ENCODE peak calls at places on chromosomes 13 and 19, in four cellular contexts. One of them, this sample, is unnamed.

GRCh38 chr19:45187421-45188100 is 9.0 kb downstream of the BLOC1S3 start:
- DNase-seq in fibroblast of lung: no peak
- DNase-seq in OCI-LY7: peak
- DNase-seq in H9: peak
- DNase-seq in this sample: peak

GRCh38 chr13:76812206-76812882 is 73.9 kb downstream of the KCTD12 start:
- DNase-seq in fibroblast of lung: peak
- DNase-seq in OCI-LY7: no peak
- DNase-seq in H9: no peak
- DNase-seq in this sample: peak

GRCh38 chr19:17125728-17126677 is 50.4 kb downstream of the MYO9B start:
- DNase-seq in fibroblast of lung: peak
- DNase-seq in OCI-LY7: peak
- DNase-seq in H9: no peak
- DNase-seq in this sample: peak

GRCh38 chr13:75761373-75761772 is 125.2 kb downstream of the LMO7 start:
- DNase-seq in fibroblast of lung: peak
- DNase-seq in OCI-LY7: no peak
- DNase-seq in H9: no peak
- DNase-seq in this sample: no peak

GRCh38 chr13:37488682-37489081 is 109.9 kb downstream of the POSTN start:
- DNase-seq in fibroblast of lung: peak
- DNase-seq in OCI-LY7: no peak
- DNase-seq in H9: no peak
- DNase-seq in this sample: no peak

GRCh38 chr13:45055902-45056648 is 64.2 kb upstream of the GTF2F2 start:
- DNase-seq in fibroblast of lung: peak
- DNase-seq in OCI-LY7: no peak
- DNase-seq in H9: no peak
- DNase-seq in this sample: no peak

GRCh38 chr19:35408284-35409171 is 37.7 kb downstream of the GPR42 start:
- DNase-seq in fibroblast of lung: no peak
- DNase-seq in OCI-LY7: peak
- DNase-seq in H9: no peak
- DNase-seq in this sample: no peak

GRCh38 chr19:28980236-28980868 is 232.6 kb downstream of the UQCRFS1 start:
- DNase-seq in fibroblast of lung: no peak
- DNase-seq in OCI-LY7: no peak
- DNase-seq in H9: peak
- DNase-seq in this sample: no peak

GRCh38 chr13:101751488-101751887 is 299.0 kb downstream of the ITGBL1 start:
- DNase-seq in fibroblast of lung: peak
- DNase-seq in OCI-LY7: no peak
- DNase-seq in H9: no peak
- DNase-seq in this sample: no peak

GRCh38 chr19:40228863-40229262 is 2.4 kb upstream of the CCNP start:
- DNase-seq in fibroblast of lung: no peak
- DNase-seq in OCI-LY7: no peak
- DNase-seq in H9: no peak
- DNase-seq in this sample: no peak

GRCh38 chr13:72839831-72840426 is 58.0 kb downstream of the PIBF1 start:
- DNase-seq in fibroblast of lung: peak
- DNase-seq in OCI-LY7: peak
- DNase-seq in H9: peak
- DNase-seq in this sample: peak

GRCh38 chr13:72586519-72586918 is 140.9 kb downstream of the MZT1 start:
- DNase-seq in fibroblast of lung: peak
- DNase-seq in OCI-LY7: no peak
- DNase-seq in H9: no peak
- DNase-seq in this sample: no peak

GRCh38 chr13:46871557-46871956 is 25.3 kb downstream of the HTR2A start:
- DNase-seq in fibroblast of lung: no peak
- DNase-seq in OCI-LY7: no peak
- DNase-seq in H9: no peak
- DNase-seq in this sample: no peak

GRCh38 chr13:58883405-58883804 is 1251.9 kb downstream of the PCDH17 start:
- DNase-seq in fibroblast of lung: no peak
- DNase-seq in OCI-LY7: no peak
- DNase-seq in H9: no peak
- DNase-seq in this sample: no peak

GRCh38 chr13:77833331-77833863 is 85.2 kb downstream of the EDNRB start:
- DNase-seq in fibroblast of lung: peak
- DNase-seq in OCI-LY7: no peak
- DNase-seq in H9: no peak
- DNase-seq in this sample: no peak

GRCh38 chr13:55302568-55302967 is 1838.2 kb upstream of the PRR20A start:
- DNase-seq in fibroblast of lung: no peak
- DNase-seq in OCI-LY7: no peak
- DNase-seq in H9: no peak
- DNase-seq in this sample: no peak

DNA sequence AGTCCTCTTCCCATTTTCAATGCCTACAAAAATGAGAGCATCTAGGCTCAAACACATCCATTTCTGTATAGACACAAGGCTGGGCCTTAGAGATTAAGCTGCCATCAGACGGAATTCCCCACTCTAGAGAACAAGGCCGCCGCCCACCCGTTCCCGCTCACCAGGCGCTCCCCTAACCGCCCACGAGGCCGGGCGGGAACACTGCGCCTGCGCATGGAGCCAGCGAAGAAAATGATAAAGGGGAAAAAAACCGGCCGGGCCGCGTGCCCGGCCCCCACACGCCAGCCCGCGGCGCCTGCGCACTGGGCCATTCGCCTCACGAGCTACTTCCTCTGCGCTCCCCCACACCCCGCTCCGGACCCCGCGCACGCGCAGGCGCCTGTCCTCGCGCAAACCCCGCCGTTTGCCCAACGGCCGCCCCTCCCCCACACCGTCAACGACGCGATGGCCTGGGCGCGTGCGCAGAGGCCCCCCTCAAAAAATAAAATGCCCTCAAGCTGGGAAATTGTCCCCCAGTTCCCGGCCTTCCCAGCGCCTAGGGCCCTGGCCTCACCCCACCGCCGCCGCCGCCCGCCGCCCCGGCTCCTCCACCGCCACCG is 540 bp downstream of the HNRNPL start:
- DNase-seq in fibroblast of lung: peak
- DNase-seq in OCI-LY7: peak
- DNase-seq in H9: peak
- DNase-seq in this sample: peak
- H2AFZ ChIP-seq in fibroblast of lung: no peak
- H2AFZ ChIP-seq in OCI-LY7: no peak
- H2AFZ ChIP-seq in H9: no peak
- H2AFZ ChIP-seq in this sample: no peak

GRCh38 chr19:12974301-12975220 is 5.2 kb downstream of the DAND5 start:
- DNase-seq in fibroblast of lung: no peak
- DNase-seq in OCI-LY7: no peak
- DNase-seq in H9: no peak
- DNase-seq in this sample: no peak

GRCh38 chr19:12967907-12968306 is 1.5 kb upstream of the DAND5 start:
- DNase-seq in fibroblast of lung: no peak
- DNase-seq in OCI-LY7: no peak
- DNase-seq in H9: no peak
- DNase-seq in this sample: no peak

GRCh38 chr19:12973236-12973635 is 3.9 kb downstream of the DAND5 start:
- DNase-seq in fibroblast of lung: no peak
- DNase-seq in OCI-LY7: no peak
- DNase-seq in H9: peak
- DNase-seq in this sample: no peak

GRCh38 chr19:12969292-12969988 is at the start of gene DAND5:
- DNase-seq in fibroblast of lung: no peak
- DNase-seq in OCI-LY7: no peak
- DNase-seq in H9: no peak
- DNase-seq in this sample: no peak

DNA sequence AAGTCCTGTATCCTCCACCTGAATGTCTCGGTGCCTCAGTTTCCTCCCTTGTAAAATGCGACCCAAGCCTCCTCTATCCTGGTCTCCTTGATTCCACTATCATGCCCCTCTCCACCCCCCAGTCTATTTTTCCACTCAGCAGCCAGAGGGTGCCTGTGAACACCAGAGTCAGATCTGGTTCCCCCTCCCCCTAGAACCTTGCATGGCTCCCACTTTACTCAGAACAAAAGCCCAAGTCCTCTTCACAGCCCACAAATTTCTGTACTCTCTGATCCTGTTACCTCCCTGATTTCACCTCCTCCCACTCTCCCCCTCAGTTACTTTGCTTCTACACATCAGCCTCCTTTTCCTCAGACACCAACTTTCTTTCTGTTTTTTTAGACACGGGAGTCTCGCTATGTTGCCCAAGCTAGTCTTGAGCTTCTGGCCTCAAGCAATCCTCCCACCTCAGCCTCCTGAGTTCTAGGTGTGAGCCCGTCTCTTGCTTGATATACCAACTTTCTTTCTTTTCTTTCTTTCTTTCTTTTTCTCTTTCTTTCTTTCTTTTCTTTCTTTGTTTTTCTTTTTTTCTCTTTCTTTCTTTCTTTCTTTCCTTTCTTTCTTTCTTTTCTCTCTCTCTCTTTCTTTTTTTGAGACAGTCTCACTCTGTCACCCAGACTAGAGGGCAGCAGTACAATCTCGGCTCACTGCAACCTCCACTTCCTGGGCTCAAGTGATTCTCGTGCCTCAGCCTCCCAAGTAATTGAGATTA is 869 bp downstream of the DAND5 start:
- DNase-seq in fibroblast of lung: no peak
- DNase-seq in OCI-LY7: no peak
- DNase-seq in H9: no peak
- DNase-seq in this sample: no peak
- H2AFZ ChIP-seq in fibroblast of lung: no peak
- H2AFZ ChIP-seq in OCI-LY7: no peak
- H2AFZ ChIP-seq in H9: no peak
- H2AFZ ChIP-seq in this sample: no peak

DNA sequence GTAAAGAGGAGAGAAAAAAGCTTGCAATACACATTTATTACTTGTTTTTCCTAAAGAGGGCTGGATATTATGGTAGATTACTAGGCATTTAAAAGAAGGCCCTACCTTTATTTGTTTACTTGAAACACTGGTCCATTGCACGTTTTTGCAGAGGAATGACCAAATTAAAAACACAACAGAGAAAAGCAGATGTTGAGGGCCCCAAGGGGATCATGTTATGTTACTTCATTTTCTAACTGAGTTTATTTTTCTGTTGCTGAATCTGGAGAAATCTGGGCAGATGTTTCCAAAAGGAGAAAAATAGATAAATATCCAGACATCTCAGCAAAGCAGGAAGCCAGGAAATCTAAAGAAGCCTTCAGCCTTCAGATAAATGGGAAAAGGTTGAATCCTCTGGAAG is 353.0 kb downstream of the NDFIP2 start:
- DNase-seq in fibroblast of lung: no peak
- DNase-seq in OCI-LY7: no peak
- DNase-seq in H9: no peak
- DNase-seq in this sample: no peak
- H2AFZ ChIP-seq in fibroblast of lung: no peak
- H2AFZ ChIP-seq in OCI-LY7: no peak
- H2AFZ ChIP-seq in H9: no peak
- H2AFZ ChIP-seq in this sample: no peak

GRCh38 chr13:50581586-50582196 is 261.8 kb downstream of the DLEU7 start:
- DNase-seq in fibroblast of lung: no peak
- DNase-seq in OCI-LY7: no peak
- DNase-seq in H9: no peak
- DNase-seq in this sample: no peak
- H2AFZ ChIP-seq in fibroblast of lung: no peak
- H2AFZ ChIP-seq in OCI-LY7: no peak
- H2AFZ ChIP-seq in H9: no peak
- H2AFZ ChIP-seq in this sample: no peak

GRCh38 chr19:12797141-12797587 is 4.4 kb downstream of the PRDX2 start:
- DNase-seq in fibroblast of lung: no peak
- DNase-seq in OCI-LY7: no peak
- DNase-seq in H9: no peak
- DNase-seq in this sample: peak

GRCh38 chr19:12793290-12794195 is 2.3 kb downstream of the JUNB start:
- DNase-seq in fibroblast of lung: peak
- DNase-seq in OCI-LY7: peak
- DNase-seq in H9: peak
- DNase-seq in this sample: peak

GRCh38 chr19:12794196-12794921 is 3.1 kb downstream of the JUNB start:
- DNase-seq in fibroblast of lung: peak
- DNase-seq in OCI-LY7: no peak
- DNase-seq in H9: no peak
- DNase-seq in this sample: peak

GRCh38 chr19:12794936-12795335 is 3.6 kb downstream of the JUNB start:
- DNase-seq in fibroblast of lung: no peak
- DNase-seq in OCI-LY7: no peak
- DNase-seq in H9: no peak
- DNase-seq in this sample: no peak

GRCh38 chr19:12796146-12797071 is 5.1 kb downstream of the JUNB start:
- DNase-seq in fibroblast of lung: peak
- DNase-seq in OCI-LY7: peak
- DNase-seq in H9: peak
- DNase-seq in this sample: peak
- H2AFZ ChIP-seq in fibroblast of lung: no peak
- H2AFZ ChIP-seq in OCI-LY7: no peak
- H2AFZ ChIP-seq in H9: no peak
- H2AFZ ChIP-seq in this sample: no peak

GRCh38 chr19:50505856-50506611 is 5.0 kb downstream of the JOSD2 start:
- DNase-seq in fibroblast of lung: no peak
- DNase-seq in OCI-LY7: no peak
- DNase-seq in H9: no peak
- DNase-seq in this sample: no peak
- H2AFZ ChIP-seq in fibroblast of lung: no peak
- H2AFZ ChIP-seq in OCI-LY7: no peak
- H2AFZ ChIP-seq in H9: no peak
- H2AFZ ChIP-seq in this sample: no peak

GRCh38 chr13:49336655-49337054 is 88.9 kb downstream of the CDADC1 start:
- DNase-seq in fibroblast of lung: no peak
- DNase-seq in OCI-LY7: no peak
- DNase-seq in H9: no peak
- DNase-seq in this sample: no peak
- H2AFZ ChIP-seq in fibroblast of lung: no peak
- H2AFZ ChIP-seq in OCI-LY7: no peak
- H2AFZ ChIP-seq in H9: no peak
- H2AFZ ChIP-seq in this sample: no peak

DNA sequence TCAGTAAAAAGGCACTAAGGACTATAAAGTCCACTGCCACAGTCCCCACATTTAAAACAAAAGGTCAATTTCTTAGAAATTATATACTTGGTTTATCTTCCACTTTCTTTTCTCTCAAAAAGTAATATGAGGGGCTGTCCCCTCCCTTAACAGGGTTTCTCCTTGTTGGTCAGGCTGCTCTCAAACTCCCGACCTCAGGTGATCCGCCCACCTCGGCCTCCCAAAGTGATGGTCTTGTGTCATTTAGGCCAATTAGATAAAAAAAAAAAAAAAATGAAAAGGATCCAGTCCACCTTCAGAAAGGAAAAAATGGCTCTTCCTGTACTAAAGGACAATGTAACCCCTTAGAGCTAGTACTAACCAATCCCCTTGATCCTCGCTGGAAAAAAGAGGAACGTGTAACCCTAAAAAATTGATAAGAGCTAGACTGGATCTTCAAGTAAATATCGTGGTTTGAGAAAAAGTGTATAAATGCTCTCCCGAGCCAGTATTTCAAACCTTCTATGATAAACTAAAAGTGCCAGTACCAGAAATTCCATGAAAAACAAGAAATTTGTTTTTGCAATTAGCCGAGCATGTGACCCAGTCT is 9.0 kb upstream of the CD70 start:
- DNase-seq in fibroblast of lung: no peak
- DNase-seq in OCI-LY7: no peak
- DNase-seq in H9: no peak
- DNase-seq in this sample: no peak
- H2AFZ ChIP-seq in fibroblast of lung: no peak
- H2AFZ ChIP-seq in OCI-LY7: peak
- H2AFZ ChIP-seq in H9: no peak
- H2AFZ ChIP-seq in this sample: no peak